ENCODE peak calls at places on chromosomes 3 and 15, in seven cellular contexts. N is IMR-90; F is CD4-positive, CD25-positive, alpha-beta regulatory T cell; G is uterus; P is kidney; D is GM23248; K is CD8-positive, alpha-beta T cell. T is an unnamed sample. For H3K4me1, the result is how much of the 10 kb centered on the place peaks cover.

GRCh38 chr3:107065094-107065861 is 312.0 kb upstream of the CCDC54 start:
- DNase-seq in N (no peak), F (peak), G (no peak), P (no peak), D (peak), K (no peak), T (no peak)

GRCh38 chr3:141810161-141810560 is 47.0 kb downstream of the GRK7 start:
- DNase-seq in N (no peak), F (no peak), G (no peak), P (no peak), D (no peak), K (no peak), T (no peak)

GRCh38 chr3:123078101-123078500 is 11.3 kb downstream of the PDIA5 start:
- DNase-seq in N (no peak), F (no peak), G (no peak), P (no peak), D (no peak), K (no peak), T (no peak)

GRCh38 chr3:27993061-27993460 is 248.4 kb upstream of the CMC1 start:
- DNase-seq in N (no peak), F (no peak), G (no peak), P (no peak), D (no peak), K (no peak), T (no peak)

GRCh38 chr15:40960926-40961325 is 7.7 kb downstream of the CHAC1 start:
- DNase-seq in N (no peak), F (no peak), G (no peak), P (peak), D (no peak), K (no peak), T (peak)

GRCh38 chr3:187783098-187783497 is 37.8 kb upstream of the BCL6 start:
- DNase-seq in N (peak), F (no peak), G (no peak), P (no peak), D (peak), K (no peak), T (peak)

GRCh38 chr3:32113566-32113965 is 7.1 kb downstream of the GPD1L start:
- DNase-seq in N (no peak), F (peak), G (no peak), P (no peak), D (no peak), K (no peak), T (peak)

GRCh38 chr15:74383695-74384565 is 16.5 kb upstream of the CYP11A1 start:
- DNase-seq in N (peak), F (peak), G (no peak), P (peak), D (peak), K (peak), T (peak)

GRCh38 chr3:73294532-73294931 is 233.1 kb downstream of the EBLN2 start:
- DNase-seq in N (no peak), F (no peak), G (no peak), P (no peak), D (no peak), K (no peak), T (no peak)

GRCh38 chr15:88487176-88487795 is 19.8 kb downstream of the MRPS11 start:
- DNase-seq in N (no peak), F (no peak), G (no peak), P (no peak), D (peak), K (no peak), T (no peak)

GRCh38 chr3:182725372-182726251 is 67.7 kb upstream of the ATP11B start:
- DNase-seq in N (no peak), F (no peak), G (no peak), P (no peak), D (peak), K (no peak), T (no peak)

GRCh38 chr3:158731525-158731924 is 732 bp downstream of the RARRES1 start:
- DNase-seq in N (no peak), F (no peak), G (no peak), P (no peak), D (no peak), K (no peak), T (no peak)

DNA sequence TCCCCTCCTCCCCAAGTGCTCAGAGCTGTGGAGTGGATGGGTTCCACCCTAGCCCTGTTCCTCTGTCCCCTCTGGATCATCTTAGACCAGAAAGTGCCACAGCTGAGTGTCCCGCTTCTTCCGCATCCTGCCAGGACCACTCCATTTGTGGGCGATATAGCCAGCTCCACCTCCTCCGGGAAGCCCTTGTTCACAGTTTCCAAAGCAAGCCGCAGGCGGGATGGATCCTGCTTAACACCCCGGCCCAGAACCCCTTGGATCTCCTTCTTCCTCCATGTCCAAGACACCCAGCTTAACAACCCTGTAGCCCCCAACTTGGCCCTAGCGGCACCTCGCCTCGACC is 490 bp upstream of the ALAS1 start:
- DNase-seq in N (no peak), F (no peak), G (no peak), P (no peak), D (no peak), K (no peak), T (no peak)
- H3K4me1 ChIP-seq in N (under half), F (under half), G (under half), P (under half), D (under half), K (under half), T (under half)

GRCh38 chr3:119237299-119237698 is 3.4 kb downstream of the B4GALT4 start:
- DNase-seq in N (peak), F (no peak), G (no peak), P (no peak), D (peak), K (no peak), T (peak)

GRCh38 chr3:119240582-119241434 is at the start of gene B4GALT4:
- DNase-seq in N (peak), F (peak), G (peak), P (peak), D (peak), K (peak), T (peak)

GRCh38 chr3:119236756-119237155 is 3.9 kb downstream of the B4GALT4 start:
- DNase-seq in N (no peak), F (no peak), G (no peak), P (no peak), D (no peak), K (peak), T (no peak)

GRCh38 chr3:119240101-119240581 is 537 bp downstream of the B4GALT4 start:
- DNase-seq in N (no peak), F (peak), G (peak), P (no peak), D (peak), K (no peak), T (no peak)

GRCh38 chr3:119239421-119239820 is 1.3 kb downstream of the B4GALT4 start:
- DNase-seq in N (no peak), F (peak), G (no peak), P (no peak), D (peak), K (no peak), T (no peak)
- H3K4me3 ChIP-seq in N (peak), F (peak), G (peak), P (peak), D (peak), K (no peak), T (peak)

GRCh38 chr3:166519443-166519842 is 682.2 kb upstream of the BCHE start:
- DNase-seq in N (no peak), F (no peak), G (no peak), P (no peak), D (peak), K (no peak), T (no peak)

DNA sequence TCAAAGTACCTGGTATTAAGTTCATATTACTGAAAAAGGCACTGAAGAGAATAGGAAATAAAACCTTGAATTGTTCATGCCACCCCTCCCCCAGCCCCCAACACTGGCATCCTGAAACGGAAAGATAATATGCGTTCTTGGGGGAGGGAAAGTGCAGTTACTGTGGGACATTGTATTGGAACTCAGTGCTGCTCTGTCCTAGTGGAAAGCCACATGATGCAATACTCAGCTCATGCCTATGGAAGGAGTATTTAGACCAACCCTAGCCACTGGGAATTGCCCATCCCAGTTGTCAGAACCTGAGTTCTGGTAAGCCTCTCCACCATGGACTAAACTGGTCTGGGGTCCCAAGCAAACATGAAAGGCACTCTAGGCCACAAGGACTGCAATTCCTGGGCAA is 680.8 kb upstream of the BCHE start:
- DNase-seq in N (no peak), F (no peak), G (no peak), P (peak), D (no peak), K (no peak), T (no peak)
- H3K4me1 ChIP-seq in N (under half), F (under half), G (under half), P (under half), D (under half), K (under half), T (under half)

DNA sequence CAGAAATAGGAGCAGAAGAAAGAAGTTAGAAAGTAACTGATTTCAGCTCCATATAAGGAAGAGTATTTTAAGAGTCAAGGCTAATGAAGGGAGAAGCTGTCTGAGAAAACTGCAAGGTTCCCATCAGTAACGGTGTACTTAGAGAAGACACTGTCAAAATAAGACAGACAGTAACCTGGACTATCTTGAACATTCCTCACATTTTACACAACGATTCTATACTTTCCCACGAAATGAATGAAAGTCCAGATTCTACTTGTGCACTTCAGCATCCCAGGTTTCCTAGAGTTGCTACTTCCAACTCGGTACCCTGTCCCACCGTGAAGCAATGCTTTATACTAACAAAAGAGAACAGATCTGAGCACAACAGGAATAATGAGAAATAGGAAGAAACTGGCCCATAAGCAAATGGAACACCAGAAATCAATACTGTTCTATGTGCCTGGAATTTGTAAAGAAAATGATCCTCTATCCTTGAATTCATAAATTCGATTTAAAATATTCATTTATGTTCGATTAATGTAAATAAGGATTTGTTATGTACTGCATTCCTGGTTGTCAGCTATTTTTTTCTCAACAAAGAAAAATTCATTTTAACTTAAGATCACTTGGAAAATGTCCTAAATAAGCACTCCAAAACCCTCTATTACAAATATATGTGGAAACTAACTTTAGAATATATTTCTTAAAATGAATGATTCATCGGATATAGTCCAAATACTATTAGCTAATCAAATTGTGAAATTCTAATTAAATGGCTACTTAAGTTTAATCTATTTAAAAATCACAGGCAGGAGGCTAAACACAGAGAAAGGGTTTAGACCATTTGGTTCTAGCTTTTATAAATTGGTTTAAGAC is 1.5 kb downstream of the C3orf70 start:
- DNase-seq in N (no peak), F (no peak), G (no peak), P (no peak), D (no peak), K (no peak), T (no peak)
- H3K4me3 ChIP-seq in N (no peak), F (no peak), G (peak), P (peak), D (no peak), K (no peak), T (no peak)

GRCh38 chr15:31261266-31262142 is 65.1 kb upstream of the KLF13 start:
- DNase-seq in N (no peak), F (no peak), G (no peak), P (peak), D (no peak), K (no peak), T (peak)
- H3K4me1 ChIP-seq in N (under half), F (half or more), G (under half), P (under half), D (under half), K (half or more), T (under half)

GRCh38 chr15:75616766-75617165 is 8.8 kb downstream of the SNUPN start:
- DNase-seq in N (no peak), F (no peak), G (no peak), P (no peak), D (no peak), K (no peak), T (no peak)

GRCh38 chr15:75625542-75626347 is at the start of gene SNUPN:
- DNase-seq in N (peak), F (peak), G (peak), P (peak), D (peak), K (peak), T (peak)

GRCh38 chr15:75620043-75620775 is 5.3 kb downstream of the SNUPN start:
- DNase-seq in N (peak), F (no peak), G (peak), P (no peak), D (peak), K (no peak), T (no peak)

GRCh38 chr15:75622505-75622904 is 3.0 kb downstream of the SNUPN start:
- DNase-seq in N (no peak), F (no peak), G (no peak), P (no peak), D (no peak), K (no peak), T (no peak)

DNA sequence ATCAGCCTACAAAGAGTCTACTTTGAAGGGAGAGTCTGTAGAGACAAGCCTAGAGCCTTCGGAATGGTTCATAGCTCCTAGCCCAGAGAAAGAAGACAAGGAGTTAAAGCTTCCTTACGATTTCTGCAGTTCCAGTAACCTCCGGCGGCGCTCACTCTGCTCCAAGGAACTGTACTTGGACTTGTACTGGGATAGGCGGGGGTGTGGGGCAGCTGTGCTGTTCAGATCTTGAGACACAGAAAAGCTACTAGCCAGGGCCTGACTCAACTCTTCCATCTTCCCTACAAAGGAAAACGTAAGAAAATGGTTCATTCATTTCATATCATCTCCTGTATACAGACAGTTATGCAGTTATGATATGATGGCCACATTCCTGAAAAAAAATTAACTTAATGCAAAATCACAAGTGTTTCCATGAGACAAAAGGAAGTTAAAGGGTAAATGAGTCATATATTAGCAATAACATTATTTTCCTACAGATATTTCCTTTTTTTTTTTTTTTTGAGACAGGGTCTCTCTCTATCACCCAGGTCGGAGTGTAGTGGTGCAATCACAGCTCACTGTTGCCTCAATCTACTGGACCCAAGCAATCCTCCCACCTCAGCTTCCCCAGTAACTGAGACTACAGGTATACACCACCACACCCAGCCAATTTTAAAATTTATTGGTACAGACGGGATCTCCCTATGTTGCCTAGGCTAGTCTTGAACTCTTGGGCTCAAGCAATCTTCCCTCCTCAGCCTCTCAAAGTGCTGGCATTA is 4.6 kb downstream of the SNUPN start:
- DNase-seq in N (peak), F (no peak), G (peak), P (peak), D (peak), K (no peak), T (peak)
- H3K4me3 ChIP-seq in N (no peak), F (no peak), G (no peak), P (peak), D (peak), K (no peak), T (peak)

DNA sequence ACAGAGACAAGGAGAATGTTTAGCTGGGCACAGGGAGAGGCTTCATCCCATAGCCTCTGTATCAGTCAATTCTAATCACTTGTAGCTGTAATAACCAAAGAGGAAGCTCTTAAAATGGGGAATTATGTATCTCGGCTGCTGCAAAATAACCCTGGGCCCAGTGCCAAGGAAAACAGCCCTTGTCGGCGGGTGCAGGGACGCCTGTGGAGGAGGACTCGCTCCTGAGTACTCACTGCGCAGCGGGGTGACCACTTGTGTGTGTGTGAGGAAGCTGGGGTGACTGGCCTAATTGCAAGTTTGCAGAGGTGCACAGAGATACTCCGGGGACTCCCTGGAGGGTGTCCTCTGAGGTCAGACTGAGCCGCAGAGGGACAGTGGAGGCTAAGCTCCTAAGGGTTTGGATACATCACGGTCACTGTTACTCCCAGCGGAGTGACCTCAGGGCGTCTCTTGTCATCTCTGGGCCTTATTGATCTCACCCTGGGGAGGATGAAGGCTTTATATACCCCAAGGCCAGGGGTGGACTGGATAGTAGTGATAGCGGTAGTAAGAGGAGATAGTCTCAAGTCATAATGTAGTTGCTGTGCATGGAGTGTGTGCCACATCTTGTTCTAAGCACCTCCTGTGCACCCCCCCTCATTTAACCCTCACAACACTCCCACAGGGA is 37.2 kb downstream of the SLC6A6 start:
- DNase-seq in N (peak), F (no peak), G (peak), P (peak), D (no peak), K (no peak), T (peak)
- H3K4me1 ChIP-seq in N (under half), F (under half), G (under half), P (under half), D (under half), K (under half), T (under half)

GRCh38 chr3:184379375-184380209 is at the start of gene CHRD:
- DNase-seq in N (no peak), F (no peak), G (peak), P (peak), D (no peak), K (no peak), T (peak)
- H3K4me3 ChIP-seq in N (peak), F (no peak), G (peak), P (peak), D (peak), K (peak), T (peak)

DNA sequence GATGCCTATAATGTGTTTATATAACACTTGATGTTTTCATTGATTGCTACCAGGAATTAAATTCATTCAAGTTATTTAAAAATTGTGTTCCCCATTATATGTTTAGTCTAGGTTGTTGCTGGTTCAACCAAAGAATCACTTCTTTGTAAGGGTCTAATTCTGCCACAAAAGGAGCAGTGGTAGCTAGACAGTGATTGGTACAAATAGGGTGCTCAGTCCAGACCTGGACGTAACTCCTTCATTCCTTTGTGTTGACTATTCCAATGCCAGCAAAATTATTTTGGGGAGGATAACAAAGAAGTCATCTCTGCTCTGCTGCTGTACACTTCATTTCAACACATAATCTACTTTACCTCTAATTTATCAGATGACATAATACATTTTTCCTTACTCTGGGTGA is 1.2 kb downstream of the CHMP2B start:
- DNase-seq in N (peak), F (no peak), G (no peak), P (no peak), D (peak), K (no peak), T (peak)
- H3K4me1 ChIP-seq in N (under half), F (under half), G (under half), P (under half), D (under half), K (under half), T (under half)

DNA sequence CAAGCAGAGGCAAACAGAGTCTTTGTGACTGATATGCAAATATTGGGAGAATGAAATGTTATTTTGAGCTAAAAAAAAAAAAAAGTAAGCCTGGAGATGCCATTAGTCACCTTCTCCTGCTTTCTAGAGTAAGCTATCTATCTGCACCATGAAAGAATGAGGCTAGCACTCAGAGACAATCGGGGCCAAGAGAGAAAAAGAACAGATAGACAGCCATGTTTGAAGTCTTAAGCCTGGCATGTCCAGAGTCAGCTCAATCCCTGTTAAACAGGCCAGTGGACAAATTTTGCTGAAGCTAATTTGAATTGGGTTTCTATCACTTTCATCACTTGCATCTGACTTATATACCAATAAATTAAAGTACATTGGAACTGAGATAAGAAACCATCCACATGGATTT is 204.4 kb downstream of the SLC9A9 start:
- DNase-seq in N (no peak), F (no peak), G (no peak), P (no peak), D (no peak), K (no peak), T (peak)
- H3K4me3 ChIP-seq in N (no peak), F (no peak), G (no peak), P (peak), D (no peak), K (no peak), T (no peak)